ENCODE peak calls at places on chromosome 16, in eight cellular contexts. X, W, V, C, N, D, E and K are unnamed samples.

GRCh38 chr16:55209626-55210025 is 114.4 kb upstream of the IRX6 start:
- DNase-seq in X (no peak), W (no peak), V (no peak), C (no peak), N (no peak), D (no peak), E (no peak), K (no peak)

GRCh38 chr16:81813648-81814047 is 34.6 kb downstream of the PLCG2 start:
- DNase-seq in X (no peak), W (no peak), V (no peak), C (no peak), N (no peak), D (no peak), E (no peak), K (no peak)

GRCh38 chr16:2756288-2757015 is 4.0 kb downstream of the SRRM2 start:
- DNase-seq in X (no peak), W (peak), V (no peak), C (no peak), N (no peak), D (no peak), E (no peak), K (no peak)

GRCh38 chr16:61887903-61888302 is 148.3 kb downstream of the CDH8 start:
- DNase-seq in X (peak), W (no peak), V (no peak), C (no peak), N (no peak), D (peak), E (peak), K (peak)

GRCh38 chr16:31334934-31335333 is 20.0 kb upstream of the ITGAX start:
- DNase-seq in X (no peak), W (no peak), V (no peak), C (no peak), N (no peak), D (no peak), E (no peak), K (no peak)

GRCh38 chr16:86261379-86261778 is 248.9 kb upstream of the FOXF1 start:
- DNase-seq in X (no peak), W (no peak), V (no peak), C (no peak), N (no peak), D (peak), E (no peak), K (no peak)

GRCh38 chr16:52914428-52914827 is 138.3 kb downstream of the CHD9NB start:
- DNase-seq in X (no peak), W (no peak), V (no peak), C (no peak), N (no peak), D (no peak), E (no peak), K (no peak)

GRCh38 chr16:3474136-3474779 is 21.0 kb downstream of the C16orf90 start:
- DNase-seq in X (no peak), W (no peak), V (no peak), C (no peak), N (peak), D (no peak), E (no peak), K (no peak)

GRCh38 chr16:71917900-71918299 is 22.6 kb downstream of the IST1 start:
- DNase-seq in X (no peak), W (no peak), V (no peak), C (no peak), N (no peak), D (peak), E (no peak), K (no peak)

GRCh38 chr16:75032655-75033054 is 33.8 kb downstream of the ZNRF1 start:
- DNase-seq in X (no peak), W (no peak), V (no peak), C (no peak), N (no peak), D (no peak), E (no peak), K (no peak)

GRCh38 chr16:19374402-19374801 is 43.3 kb upstream of the TMC5 start:
- DNase-seq in X (no peak), W (no peak), V (no peak), C (no peak), N (no peak), D (no peak), E (no peak), K (no peak)

GRCh38 chr16:81558077-81558443 is 113.5 kb downstream of the CMIP start:
- DNase-seq in X (no peak), W (peak), V (no peak), C (no peak), N (no peak), D (no peak), E (no peak), K (no peak)

GRCh38 chr16:85378145-85379040 is 234.7 kb upstream of the GSE1 start:
- DNase-seq in X (no peak), W (no peak), V (no peak), C (no peak), N (no peak), D (no peak), E (no peak), K (no peak)

GRCh38 chr16:85220125-85220839 is 108.0 kb upstream of the CIBAR2 start:
- DNase-seq in X (peak), W (peak), V (peak), C (peak), N (peak), D (peak), E (no peak), K (peak)

GRCh38 chr16:86618431-86619262 is 40.3 kb downstream of the FOXL1 start:
- DNase-seq in X (no peak), W (no peak), V (no peak), C (no peak), N (no peak), D (no peak), E (no peak), K (no peak)

GRCh38 chr16:77431131-77431670 is 3.6 kb downstream of the ADAMTS18 start:
- DNase-seq in X (no peak), W (no peak), V (no peak), C (no peak), N (no peak), D (no peak), E (no peak), K (no peak)

GRCh38 chr16:13913374-13914292 is 6.3 kb upstream of the ERCC4 start:
- DNase-seq in X (no peak), W (no peak), V (no peak), C (no peak), N (no peak), D (no peak), E (no peak), K (no peak)

GRCh38 chr16:27813591-27813990 is 249.9 kb downstream of the GSG1L start:
- DNase-seq in X (no peak), W (no peak), V (no peak), C (no peak), N (no peak), D (no peak), E (no peak), K (no peak)

GRCh38 chr16:84225571-84225970 is 14.2 kb downstream of the KCNG4 start:
- DNase-seq in X (no peak), W (no peak), V (no peak), C (no peak), N (no peak), D (no peak), E (no peak), K (no peak)